ENCODE peak calls at places on chromosomes 4 and X, in eight cellular contexts. One of them, this sample, is unnamed.
A peak's percentile ranks its signal among the peaks of the same experiment; 100 is the strongest.

GRCh38 chrX:70313503-70313902 is 23.6 kb downstream of the KIF4A start:
- DNase-seq in endothelial cell of umbilical vein: no peak
- DNase-seq in MM.1S: no peak
- DNase-seq in PC-3: peak; percentile 3
- DNase-seq in neural progenitor cell: no peak
- DNase-seq in K562: no peak
- DNase-seq in PC-9: no peak
- DNase-seq in astrocyte: peak; percentile 71
- DNase-seq in this sample: no peak

GRCh38 chrX:130402211-130402684 is 461 bp downstream of the RBMX2 start:
- DNase-seq in endothelial cell of umbilical vein: peak; percentile 6
- DNase-seq in MM.1S: no peak
- DNase-seq in PC-3: no peak
- DNase-seq in neural progenitor cell: no peak
- DNase-seq in K562: no peak
- DNase-seq in PC-9: no peak
- DNase-seq in astrocyte: no peak
- DNase-seq in this sample: no peak

GRCh38 chr4:166972071-166972470 is 262.2 kb downstream of the SPOCK3 start:
- DNase-seq in endothelial cell of umbilical vein: no peak
- DNase-seq in MM.1S: no peak
- DNase-seq in PC-3: peak; percentile 84
- DNase-seq in neural progenitor cell: no peak
- DNase-seq in K562: no peak
- DNase-seq in PC-9: no peak
- DNase-seq in astrocyte: peak; percentile 71
- DNase-seq in this sample: no peak

GRCh38 chr4:164058775-164059174 is 564.3 kb downstream of the TMA16 start:
- DNase-seq in endothelial cell of umbilical vein: no peak
- DNase-seq in MM.1S: no peak
- DNase-seq in PC-3: no peak
- DNase-seq in neural progenitor cell: no peak
- DNase-seq in K562: no peak
- DNase-seq in PC-9: no peak
- DNase-seq in astrocyte: peak; percentile 53
- DNase-seq in this sample: no peak

GRCh38 chrX:41025926-41026325 is 59.3 kb upstream of the USP9X start:
- DNase-seq in endothelial cell of umbilical vein: no peak
- DNase-seq in MM.1S: no peak
- DNase-seq in PC-3: no peak
- DNase-seq in neural progenitor cell: peak; percentile 70
- DNase-seq in K562: no peak
- DNase-seq in PC-9: no peak
- DNase-seq in astrocyte: peak; percentile 66
- DNase-seq in this sample: peak; percentile 63

GRCh38 chr4:17580969-17581368 is 4.0 kb downstream of the LAP3 start:
- DNase-seq in endothelial cell of umbilical vein: peak; percentile 77
- DNase-seq in MM.1S: no peak
- DNase-seq in PC-3: no peak
- DNase-seq in neural progenitor cell: no peak
- DNase-seq in K562: no peak
- DNase-seq in PC-9: no peak
- DNase-seq in astrocyte: peak; percentile 86
- DNase-seq in this sample: no peak

GRCh38 chr4:88866862-88867550 is 169.4 kb upstream of the NAP1L5 start:
- DNase-seq in endothelial cell of umbilical vein: peak; percentile 83
- DNase-seq in MM.1S: peak; percentile 63
- DNase-seq in PC-3: peak; percentile 88
- DNase-seq in neural progenitor cell: no peak
- DNase-seq in K562: no peak
- DNase-seq in PC-9: no peak
- DNase-seq in astrocyte: no peak
- DNase-seq in this sample: no peak

GRCh38 chr4:122576261-122577188 is 44.3 kb downstream of the IL21 start:
- DNase-seq in endothelial cell of umbilical vein: peak; percentile 48
- DNase-seq in MM.1S: peak; percentile 65
- DNase-seq in PC-3: peak; percentile 64
- DNase-seq in neural progenitor cell: peak; percentile 45
- DNase-seq in K562: peak; percentile 27
- DNase-seq in PC-9: peak; percentile 6
- DNase-seq in astrocyte: no peak
- DNase-seq in this sample: peak; percentile 75

GRCh38 chr4:125650557-125650956 is 335.8 kb downstream of the FAT4 start:
- DNase-seq in endothelial cell of umbilical vein: no peak
- DNase-seq in MM.1S: no peak
- DNase-seq in PC-3: no peak
- DNase-seq in neural progenitor cell: no peak
- DNase-seq in K562: no peak
- DNase-seq in PC-9: no peak
- DNase-seq in astrocyte: no peak
- DNase-seq in this sample: no peak
- TF ChIP-seq CTCF in endothelial cell of umbilical vein: no peak
- TF ChIP-seq CTCF in MM.1S: no peak
- TF ChIP-seq CTCF in PC-3: no peak
- TF ChIP-seq CTCF in neural progenitor cell: no peak
- TF ChIP-seq CTCF in K562: no peak
- TF ChIP-seq CTCF in PC-9: no peak
- TF ChIP-seq CTCF in astrocyte: no peak
- TF ChIP-seq CTCF in this sample: no peak

GRCh38 chrX:119692241-119693031 is 532 bp downstream of the SEPTIN6 start:
- DNase-seq in endothelial cell of umbilical vein: peak; percentile 27
- DNase-seq in MM.1S: peak; percentile 68
- DNase-seq in PC-3: peak; percentile 36
- DNase-seq in neural progenitor cell: peak; percentile 45
- DNase-seq in K562: peak; percentile 53
- DNase-seq in PC-9: peak; percentile 50
- DNase-seq in astrocyte: peak; percentile 23
- DNase-seq in this sample: no peak

GRCh38 chrX:119694601-119695534 is 1.9 kb upstream of the SEPTIN6 start:
- DNase-seq in endothelial cell of umbilical vein: no peak
- DNase-seq in MM.1S: no peak
- DNase-seq in PC-3: no peak
- DNase-seq in neural progenitor cell: peak; percentile 31
- DNase-seq in K562: no peak
- DNase-seq in PC-9: no peak
- DNase-seq in astrocyte: no peak
- DNase-seq in this sample: peak; percentile 42

GRCh38 chrX:119693032-119693995 is at the start of gene SEPTIN6:
- DNase-seq in endothelial cell of umbilical vein: peak; percentile 60
- DNase-seq in MM.1S: peak; percentile 91
- DNase-seq in PC-3: peak; percentile 65
- DNase-seq in neural progenitor cell: peak; percentile 78
- DNase-seq in K562: peak; percentile 80
- DNase-seq in PC-9: peak; percentile 85
- DNase-seq in astrocyte: peak; percentile 60
- DNase-seq in this sample: peak; percentile 79

GRCh38 chrX:119695535-119696050 is 2.6 kb upstream of the SEPTIN6 start:
- DNase-seq in endothelial cell of umbilical vein: no peak
- DNase-seq in MM.1S: no peak
- DNase-seq in PC-3: no peak
- DNase-seq in neural progenitor cell: no peak
- DNase-seq in K562: no peak
- DNase-seq in PC-9: no peak
- DNase-seq in astrocyte: no peak
- DNase-seq in this sample: no peak

GRCh38 chrX:119693996-119694451 is 1.1 kb upstream of the SEPTIN6 start:
- DNase-seq in endothelial cell of umbilical vein: no peak
- DNase-seq in MM.1S: no peak
- DNase-seq in PC-3: no peak
- DNase-seq in neural progenitor cell: peak; percentile 35
- DNase-seq in K562: no peak
- DNase-seq in PC-9: no peak
- DNase-seq in astrocyte: no peak
- DNase-seq in this sample: peak; percentile 47
- H3K4me3 ChIP-seq in endothelial cell of umbilical vein: no peak overlapping the region
- H3K4me3 ChIP-seq in MM.1S: peak overlapping the region; percentile 78
- H3K4me3 ChIP-seq in PC-3: no peak overlapping the region
- H3K4me3 ChIP-seq in neural progenitor cell: peak overlapping the region; percentile 64
- H3K4me3 ChIP-seq in K562: no peak overlapping the region
- H3K4me3 ChIP-seq in PC-9: no peak overlapping the region
- H3K4me3 ChIP-seq in astrocyte: no peak overlapping the region
- H3K4me3 ChIP-seq in this sample: peak overlapping the region; percentile 72

DNA sequence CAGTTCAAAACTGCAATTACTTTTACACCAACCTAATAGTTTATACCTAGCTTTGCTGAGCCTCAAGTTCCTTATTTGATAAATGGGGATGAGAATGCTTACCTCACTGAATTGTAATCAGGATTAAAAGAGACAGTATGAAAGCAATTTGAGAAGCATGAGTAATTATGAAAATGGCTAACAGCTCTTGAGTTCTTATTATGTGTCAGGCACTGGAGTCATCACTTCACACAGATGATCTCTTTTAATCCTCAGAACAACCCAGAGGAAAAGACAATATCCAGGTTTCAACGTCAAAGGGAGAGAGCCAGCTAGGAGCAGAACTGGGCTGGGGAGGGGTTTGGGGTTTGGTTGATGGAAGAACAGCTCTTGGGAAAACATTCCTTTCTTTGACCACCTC is 221.0 kb upstream of the NWD2 start:
- DNase-seq in endothelial cell of umbilical vein: no peak
- DNase-seq in MM.1S: no peak
- DNase-seq in PC-3: no peak
- DNase-seq in neural progenitor cell: no peak
- DNase-seq in K562: no peak
- DNase-seq in PC-9: no peak
- DNase-seq in astrocyte: no peak
- DNase-seq in this sample: no peak
- TF ChIP-seq EZH2 in endothelial cell of umbilical vein: no peak
- TF ChIP-seq EZH2 in MM.1S: no peak
- TF ChIP-seq EZH2 in PC-3: no peak
- TF ChIP-seq EZH2 in neural progenitor cell: no peak
- TF ChIP-seq EZH2 in K562: no peak
- TF ChIP-seq EZH2 in PC-9: no peak
- TF ChIP-seq EZH2 in astrocyte: no peak
- TF ChIP-seq EZH2 in this sample: no peak

DNA sequence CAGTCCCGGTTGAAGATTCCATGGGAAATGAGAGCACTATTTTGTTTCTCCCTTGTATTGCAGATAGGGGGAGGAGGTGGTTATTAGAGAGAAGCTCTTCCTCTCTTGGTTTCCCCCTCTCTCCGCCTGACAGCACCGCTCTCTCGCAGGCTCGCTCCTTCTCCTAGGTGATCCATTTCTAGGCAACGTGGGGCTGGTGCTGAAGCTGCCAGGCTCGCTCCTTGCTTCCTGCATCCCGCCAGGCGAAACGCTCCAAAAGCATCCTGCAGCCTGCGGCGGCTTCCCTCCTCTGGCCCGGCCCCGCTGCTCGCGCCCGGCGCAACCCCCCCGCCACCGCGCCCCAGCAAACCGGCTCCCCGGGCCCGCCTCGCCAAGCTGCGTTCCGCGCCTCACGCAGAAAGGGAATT is at the start of gene GRID2:
- DNase-seq in endothelial cell of umbilical vein: peak; percentile 10
- DNase-seq in MM.1S: no peak
- DNase-seq in PC-3: peak; percentile 44
- DNase-seq in neural progenitor cell: peak; percentile 75
- DNase-seq in K562: no peak
- DNase-seq in PC-9: peak; percentile 6
- DNase-seq in astrocyte: peak; percentile 6
- DNase-seq in this sample: peak; percentile 90
- TF ChIP-seq CTCF in endothelial cell of umbilical vein: no peak
- TF ChIP-seq CTCF in MM.1S: no peak
- TF ChIP-seq CTCF in PC-3: peak; percentile 30
- TF ChIP-seq CTCF in neural progenitor cell: no peak
- TF ChIP-seq CTCF in K562: no peak
- TF ChIP-seq CTCF in PC-9: no peak
- TF ChIP-seq CTCF in astrocyte: no peak
- TF ChIP-seq CTCF in this sample: no peak

DNA sequence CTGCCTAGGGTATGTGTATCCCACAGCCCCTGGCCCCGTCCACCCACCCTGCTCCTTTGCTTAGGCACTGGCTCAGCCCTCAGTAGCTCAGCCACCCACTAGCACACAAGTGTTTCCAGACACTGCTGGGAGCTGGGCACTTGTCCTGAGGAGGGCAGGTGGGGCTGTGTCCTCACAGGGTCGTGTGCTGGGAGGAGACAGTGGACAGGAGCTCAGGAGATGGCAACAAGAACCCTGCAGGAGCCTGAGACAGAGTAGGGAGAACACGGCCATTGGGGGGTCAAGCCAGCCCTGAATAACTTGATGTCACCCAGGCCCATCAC is 5.5 kb upstream of the CPLX1 start:
- DNase-seq in endothelial cell of umbilical vein: no peak
- DNase-seq in MM.1S: no peak
- DNase-seq in PC-3: no peak
- DNase-seq in neural progenitor cell: no peak
- DNase-seq in K562: no peak
- DNase-seq in PC-9: no peak
- DNase-seq in astrocyte: no peak
- DNase-seq in this sample: no peak
- H3K4me3 ChIP-seq in endothelial cell of umbilical vein: no peak overlapping the region
- H3K4me3 ChIP-seq in MM.1S: no peak overlapping the region
- H3K4me3 ChIP-seq in PC-3: no peak overlapping the region
- H3K4me3 ChIP-seq in neural progenitor cell: no peak overlapping the region
- H3K4me3 ChIP-seq in K562: no peak overlapping the region
- H3K4me3 ChIP-seq in PC-9: no peak overlapping the region
- H3K4me3 ChIP-seq in astrocyte: no peak overlapping the region
- H3K4me3 ChIP-seq in this sample: no peak overlapping the region

GRCh38 chr4:4868506-4869379 is 9.3 kb downstream of the MSX1 start:
- DNase-seq in endothelial cell of umbilical vein: no peak
- DNase-seq in MM.1S: no peak
- DNase-seq in PC-3: no peak
- DNase-seq in neural progenitor cell: peak; percentile 24
- DNase-seq in K562: no peak
- DNase-seq in PC-9: no peak
- DNase-seq in astrocyte: no peak
- DNase-seq in this sample: no peak
- TF ChIP-seq EZH2 in endothelial cell of umbilical vein: peak; percentile 60
- TF ChIP-seq EZH2 in MM.1S: no peak
- TF ChIP-seq EZH2 in PC-3: no peak
- TF ChIP-seq EZH2 in neural progenitor cell: peak; percentile 57
- TF ChIP-seq EZH2 in K562: no peak
- TF ChIP-seq EZH2 in PC-9: no peak
- TF ChIP-seq EZH2 in astrocyte: peak; percentile 50
- TF ChIP-seq EZH2 in this sample: peak; percentile 97